ENCODE peak calls at places on chromosome 16, in six cellular contexts. W is IMR-90, F is neuronal stem cell, N is mesenchymal stem cell, M is H1, Y is trophoblast cell. I is an unnamed sample.
A peak's percentile ranks its signal among the peaks of the same experiment; 100 is the strongest.

GRCh38 chr16:71648921-71649320 is 22.9 kb downstream of the MARVELD3 start:
- DNase-seq in W (no peak), F (no peak), N (no peak), M (no peak), Y (no peak), I (peak; percentile 62)

GRCh38 chr16:21704733-21705132 is 41.0 kb downstream of the OTOA start:
- DNase-seq in W (no peak), F (no peak), N (no peak), M (no peak), Y (no peak), I (no peak)

GRCh38 chr16:79651363-79651762 is 50.8 kb upstream of the MAF start:
- DNase-seq in W (peak; percentile 1), F (no peak), N (peak; percentile 71), M (no peak), Y (no peak), I (no peak)

GRCh38 chr16:85029413-85029794 is 1.8 kb downstream of the KIAA0513 start:
- DNase-seq in W (peak; percentile 65), F (no peak), N (peak; percentile 77), M (no peak), Y (peak; percentile 65), I (peak; percentile 63)

GRCh38 chr16:61879306-61879705 is 156.9 kb downstream of the CDH8 start:
- DNase-seq in W (no peak), F (no peak), N (no peak), M (no peak), Y (no peak), I (no peak)

GRCh38 chr16:90048737-90049330 is 28.3 kb downstream of the PRDM7 start:
- DNase-seq in W (no peak), F (no peak), N (no peak), M (no peak), Y (no peak), I (no peak)

GRCh38 chr16:47492428-47493357 is 31.6 kb downstream of the PHKB start:
- DNase-seq in W (peak; percentile 23), F (no peak), N (peak; percentile 73), M (no peak), Y (peak; percentile 16), I (no peak)

GRCh38 chr16:46918905-46919792 is 35.0 kb downstream of the GPT2 start:
- DNase-seq in W (no peak), F (peak; percentile 69), N (peak; percentile 22), M (no peak), Y (peak; percentile 30), I (no peak)

GRCh38 chr16:2507052-2507678 is 6.6 kb upstream of the ATP6V0C start:
- DNase-seq in W (no peak), F (no peak), N (no peak), M (no peak), Y (no peak), I (no peak)

GRCh38 chr16:12569061-12569460 is 234.6 kb downstream of the CPPED1 start:
- DNase-seq in W (no peak), F (no peak), N (no peak), M (no peak), Y (no peak), I (no peak)

GRCh38 chr16:3963203-3963602 is 82.7 kb upstream of the CREBBP start:
- DNase-seq in W (no peak), F (no peak), N (no peak), M (no peak), Y (no peak), I (peak; percentile 22)

GRCh38 chr16:82136956-82137818 is 32.8 kb downstream of the MPHOSPH6 start:
- DNase-seq in W (no peak), F (no peak), N (no peak), M (no peak), Y (no peak), I (no peak)

GRCh38 chr16:81551821-81552304 is 107.3 kb downstream of the CMIP start:
- DNase-seq in W (peak; percentile 71), F (no peak), N (peak; percentile 70), M (no peak), Y (peak; percentile 67), I (no peak)

GRCh38 chr16:49489686-49490320 is 116.2 kb downstream of the C16orf78 start:
- DNase-seq in W (no peak), F (no peak), N (no peak), M (no peak), Y (no peak), I (no peak)

GRCh38 chr16:17409894-17410293 is 60.9 kb downstream of the XYLT1 start:
- DNase-seq in W (no peak), F (no peak), N (no peak), M (no peak), Y (no peak), I (no peak)

GRCh38 chr16:49183911-49184310 is 97.7 kb downstream of the CBLN1 start:
- DNase-seq in W (no peak), F (peak; percentile 15), N (no peak), M (peak; percentile 85), Y (peak; percentile 1), I (peak; percentile 64)

GRCh38 chr16:58098207-58099096 is 30.7 kb downstream of the CFAP20 start:
- DNase-seq in W (peak; percentile 22), F (no peak), N (no peak), M (no peak), Y (peak; percentile 80), I (peak; percentile 51)

GRCh38 chr16:49484936-49485335 is 111.3 kb downstream of the C16orf78 start:
- DNase-seq in W (no peak), F (no peak), N (no peak), M (no peak), Y (no peak), I (no peak)

GRCh38 chr16:56101480-56101879 is 89.8 kb upstream of the GNAO1 start:
- DNase-seq in W (no peak), F (no peak), N (no peak), M (no peak), Y (no peak), I (peak; percentile 21)
- H3K4me3 ChIP-seq in W (no peak overlapping the region), F (no peak overlapping the region), N (no peak overlapping the region), M (no peak overlapping the region), Y (no peak overlapping the region), I (no peak overlapping the region)

GRCh38 chr16:87764600-87765472 is 950 bp downstream of the KLHDC4 start:
- DNase-seq in W (no peak), F (no peak), N (no peak), M (no peak), Y (no peak), I (no peak)

GRCh38 chr16:87766485-87766797 is 655 bp upstream of the KLHDC4 start:
- DNase-seq in W (no peak), F (no peak), N (no peak), M (no peak), Y (no peak), I (no peak)

GRCh38 chr16:87762620-87763019 is 3.2 kb downstream of the KLHDC4 start:
- DNase-seq in W (no peak), F (no peak), N (no peak), M (no peak), Y (no peak), I (no peak)

GRCh38 chr16:87765473-87765775 is 362 bp downstream of the KLHDC4 start:
- DNase-seq in W (peak; percentile 7), F (no peak), N (peak; percentile 3), M (no peak), Y (no peak), I (peak; percentile 34)

DNA sequence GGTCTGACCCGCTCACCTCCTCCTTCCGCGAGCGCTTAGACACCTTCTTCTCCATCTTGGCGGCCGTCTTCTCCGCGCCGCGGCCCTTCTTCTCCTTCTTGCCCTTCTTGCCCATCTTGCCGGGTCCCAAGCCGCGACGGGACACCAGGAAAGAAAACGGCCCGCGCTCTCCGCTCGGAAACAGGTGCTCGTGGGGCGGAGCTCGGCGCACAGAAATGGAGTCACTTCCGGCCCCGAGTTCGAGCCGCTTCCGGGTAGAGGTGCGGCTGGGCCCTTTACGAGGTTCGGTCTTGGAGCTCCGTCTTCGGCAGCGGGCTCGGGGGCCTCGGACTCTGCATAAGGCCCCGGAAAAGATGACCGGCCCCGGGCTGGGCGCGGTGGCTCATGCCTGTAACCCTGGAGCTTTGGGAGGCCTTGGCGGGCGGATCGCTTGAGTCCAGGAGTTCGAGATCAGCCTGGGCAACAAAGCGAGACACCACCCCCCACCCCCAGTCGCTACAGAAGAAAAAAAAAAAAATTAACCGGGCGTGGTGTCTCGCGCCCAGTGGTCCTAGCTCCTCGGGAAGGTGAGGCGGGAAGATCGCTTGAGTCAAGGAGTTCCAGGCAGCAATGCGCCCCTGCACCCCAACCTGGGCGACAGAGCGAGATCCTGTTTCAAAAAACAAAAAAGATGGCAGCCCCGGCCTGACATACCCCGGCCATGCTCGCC is at the start of gene KLHDC4:
- DNase-seq in W (peak; percentile 82), F (peak; percentile 81), N (peak; percentile 89), M (peak; percentile 95), Y (peak; percentile 89), I (peak; percentile 92)
- H3K4ac ChIP-seq in W (peak within 1 kb of the TSS; percentile 86), F (no peak within 1 kb of the TSS), N (peak within 1 kb of the TSS; percentile 73), M (no peak within 1 kb of the TSS), Y (peak within 1 kb of the TSS; percentile 89), I (peak within 1 kb of the TSS; percentile 81)

DNA sequence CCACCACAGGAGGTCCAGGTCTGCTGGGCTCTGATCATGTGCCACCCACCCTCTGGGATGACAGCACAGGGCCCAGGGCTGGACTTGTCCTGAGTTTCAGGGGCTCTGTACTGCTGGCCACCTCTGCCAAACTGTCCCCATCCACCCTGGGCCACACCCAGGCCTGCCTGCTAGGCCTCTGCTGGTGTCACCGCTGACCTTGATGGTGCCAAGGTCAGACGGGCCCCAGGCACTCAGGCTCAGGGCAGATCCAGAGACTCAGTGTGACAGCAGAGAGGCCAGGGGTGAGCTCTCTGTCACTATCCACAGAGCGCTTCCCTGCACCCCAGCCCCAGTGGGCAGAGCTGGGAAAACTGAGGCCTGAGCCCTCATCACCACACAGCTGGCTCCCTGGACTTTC is 75.6 kb downstream of the RMI2 start:
- DNase-seq in W (no peak), F (no peak), N (no peak), M (no peak), Y (no peak), I (no peak)
- H4K8ac ChIP-seq in W (no peak overlapping the region), F (no peak overlapping the region), N (no peak overlapping the region), M (no peak overlapping the region), Y (no peak overlapping the region), I (no peak overlapping the region)

GRCh38 chr16:75377971-75378386 is 55.3 kb downstream of the CFDP1 start:
- DNase-seq in W (peak; percentile 97), F (peak; percentile 74), N (peak; percentile 97), M (no peak), Y (peak; percentile 94), I (peak; percentile 83)
- H3K4me3 ChIP-seq in W (no peak overlapping the region), F (no peak overlapping the region), N (peak overlapping the region; percentile 9), M (no peak overlapping the region), Y (no peak overlapping the region), I (no peak overlapping the region)